ENCODE peak calls at places on chromosome 16, in four cellular contexts. One of them, this sample, is unnamed.
A peak's percentile ranks its signal among the peaks of the same experiment; 100 is the strongest.

GRCh38 chr16:31451681-31452351 is 7.5 kb upstream of the ARMC5 start:
- DNase-seq in Peyer's patch: peak; percentile 59
- DNase-seq in body of pancreas: peak; percentile 66
- DNase-seq in astrocyte: peak; percentile 59
- DNase-seq in this sample: peak; percentile 46

GRCh38 chr16:1727651-1728624 is 21.9 kb downstream of the MAPK8IP3 start:
- DNase-seq in body of pancreas: no peak
- DNase-seq in Peyer's patch: no peak
- DNase-seq in astrocyte: no peak
- DNase-seq in this sample: no peak

GRCh38 chr16:51540259-51540658 is 389.2 kb upstream of the SALL1 start:
- DNase-seq in astrocyte: peak; percentile 34
- DNase-seq in Peyer's patch: no peak
- DNase-seq in body of pancreas: no peak
- DNase-seq in this sample: no peak

GRCh38 chr16:68115851-68116250 is 30.7 kb downstream of the NFATC3 start:
- DNase-seq in astrocyte: no peak
- DNase-seq in Peyer's patch: no peak
- DNase-seq in body of pancreas: no peak
- DNase-seq in this sample: no peak

GRCh38 chr16:81237282-81237681 is 1.2 kb upstream of the BCO1 start:
- DNase-seq in Peyer's patch: peak; percentile 67
- DNase-seq in body of pancreas: peak; percentile 74
- DNase-seq in astrocyte: peak; percentile 83
- DNase-seq in this sample: no peak

GRCh38 chr16:2765462-2766404 is 11.3 kb downstream of the ELOB start:
- DNase-seq in astrocyte: no peak
- DNase-seq in Peyer's patch: peak; percentile 47
- DNase-seq in body of pancreas: no peak
- DNase-seq in this sample: no peak

GRCh38 chr16:11133344-11133921 is 122.6 kb downstream of the SOCS1 start:
- DNase-seq in body of pancreas: peak; percentile 85
- DNase-seq in Peyer's patch: peak; percentile 61
- DNase-seq in astrocyte: peak; percentile 97
- DNase-seq in this sample: no peak

GRCh38 chr16:3058173-3059030 is 7.0 kb upstream of the IL32 start:
- DNase-seq in astrocyte: no peak
- DNase-seq in body of pancreas: peak; percentile 67
- DNase-seq in Peyer's patch: peak; percentile 78
- DNase-seq in this sample: peak; percentile 81

GRCh38 chr16:64094170-64094960 is 1027.5 kb downstream of the CDH11 start:
- DNase-seq in body of pancreas: no peak
- DNase-seq in astrocyte: no peak
- DNase-seq in Peyer's patch: no peak
- DNase-seq in this sample: no peak

GRCh38 chr16:56457927-56458470 is 6.6 kb downstream of the OGFOD1 start:
- DNase-seq in body of pancreas: no peak
- DNase-seq in astrocyte: no peak
- DNase-seq in Peyer's patch: no peak
- DNase-seq in this sample: no peak

GRCh38 chr16:17166095-17166494 is 304.7 kb downstream of the XYLT1 start:
- DNase-seq in astrocyte: no peak
- DNase-seq in Peyer's patch: no peak
- DNase-seq in body of pancreas: no peak
- DNase-seq in this sample: no peak

GRCh38 chr16:2821483-2822157 is 4.6 kb downstream of the PRSS21 start:
- DNase-seq in astrocyte: no peak
- DNase-seq in Peyer's patch: no peak
- DNase-seq in body of pancreas: no peak
- DNase-seq in this sample: no peak

GRCh38 chr16:53029971-53030370 is 22.7 kb downstream of the CHD9NB start:
- DNase-seq in Peyer's patch: no peak
- DNase-seq in body of pancreas: no peak
- DNase-seq in astrocyte: no peak
- DNase-seq in this sample: no peak

GRCh38 chr16:78045865-78046581 is 23.7 kb downstream of the CLEC3A start:
- DNase-seq in Peyer's patch: peak; percentile 56
- DNase-seq in astrocyte: peak; percentile 51
- DNase-seq in body of pancreas: peak; percentile 65
- DNase-seq in this sample: no peak

GRCh38 chr16:52418206-52418605 is 128.7 kb downstream of the TOX3 start:
- DNase-seq in astrocyte: no peak
- DNase-seq in body of pancreas: no peak
- DNase-seq in Peyer's patch: no peak
- DNase-seq in this sample: no peak

GRCh38 chr16:60645541-60645940 is 1390.7 kb downstream of the CDH8 start:
- DNase-seq in astrocyte: no peak
- DNase-seq in body of pancreas: no peak
- DNase-seq in Peyer's patch: no peak
- DNase-seq in this sample: no peak

GRCh38 chr16:12677472-12677871 is 126.2 kb downstream of the CPPED1 start:
- DNase-seq in Peyer's patch: no peak
- DNase-seq in astrocyte: no peak
- DNase-seq in body of pancreas: no peak
- DNase-seq in this sample: peak; percentile 67

GRCh38 chr16:9706217-9706616 is 476.0 kb downstream of the GRIN2A start:
- DNase-seq in Peyer's patch: no peak
- DNase-seq in astrocyte: peak; percentile 87
- DNase-seq in body of pancreas: no peak
- DNase-seq in this sample: no peak

DNA sequence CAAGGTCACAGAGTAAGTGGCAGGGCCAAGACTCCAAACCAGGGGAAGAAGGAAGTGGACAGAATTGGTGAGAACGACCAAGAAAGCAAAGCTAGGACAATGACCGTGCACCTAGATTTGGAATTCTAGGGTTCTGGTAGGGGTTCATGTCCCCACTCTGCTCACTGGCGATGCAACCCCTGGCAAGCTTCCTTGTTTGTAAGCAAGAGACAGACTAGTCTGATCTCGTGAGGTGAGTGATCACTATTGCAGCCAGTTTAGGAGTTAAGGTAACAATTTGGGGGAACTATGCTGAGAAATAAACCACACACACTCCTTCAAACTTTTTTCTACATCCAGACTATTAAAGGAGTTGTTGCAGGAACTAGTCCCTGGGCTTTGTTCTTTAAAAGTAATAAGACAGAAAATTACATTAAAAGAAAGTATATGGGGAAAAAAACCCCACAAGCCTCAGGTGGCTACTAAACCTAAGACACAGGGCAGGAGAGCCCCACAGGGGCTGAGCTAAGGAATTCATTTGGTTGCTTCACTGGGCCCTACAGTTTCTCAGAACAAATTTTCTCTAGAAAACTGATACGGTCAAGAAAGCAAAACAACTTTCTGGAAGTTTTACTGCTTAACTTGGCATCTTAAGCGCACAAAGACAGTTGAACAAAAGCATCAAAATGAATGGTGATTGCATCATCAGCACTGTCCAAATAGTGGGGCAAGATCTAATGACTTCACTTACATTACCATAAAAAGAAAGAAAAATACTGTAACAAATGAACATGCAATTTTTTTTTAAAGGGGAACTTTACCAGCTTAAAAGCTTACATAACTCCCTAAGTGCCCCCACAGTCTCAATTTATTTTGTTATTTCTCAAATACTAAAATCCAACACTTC is 47.8 kb downstream of the XPO6 start:
- DNase-seq in body of pancreas: no peak
- DNase-seq in astrocyte: peak; percentile 81
- DNase-seq in Peyer's patch: no peak
- DNase-seq in this sample: no peak
- H3K27ac ChIP-seq in body of pancreas: no peak overlapping the region
- H3K27ac ChIP-seq in astrocyte: peak overlapping the region; percentile 27
- H3K27ac ChIP-seq in Peyer's patch: no peak overlapping the region
- H3K27ac ChIP-seq in this sample: no peak overlapping the region

DNA sequence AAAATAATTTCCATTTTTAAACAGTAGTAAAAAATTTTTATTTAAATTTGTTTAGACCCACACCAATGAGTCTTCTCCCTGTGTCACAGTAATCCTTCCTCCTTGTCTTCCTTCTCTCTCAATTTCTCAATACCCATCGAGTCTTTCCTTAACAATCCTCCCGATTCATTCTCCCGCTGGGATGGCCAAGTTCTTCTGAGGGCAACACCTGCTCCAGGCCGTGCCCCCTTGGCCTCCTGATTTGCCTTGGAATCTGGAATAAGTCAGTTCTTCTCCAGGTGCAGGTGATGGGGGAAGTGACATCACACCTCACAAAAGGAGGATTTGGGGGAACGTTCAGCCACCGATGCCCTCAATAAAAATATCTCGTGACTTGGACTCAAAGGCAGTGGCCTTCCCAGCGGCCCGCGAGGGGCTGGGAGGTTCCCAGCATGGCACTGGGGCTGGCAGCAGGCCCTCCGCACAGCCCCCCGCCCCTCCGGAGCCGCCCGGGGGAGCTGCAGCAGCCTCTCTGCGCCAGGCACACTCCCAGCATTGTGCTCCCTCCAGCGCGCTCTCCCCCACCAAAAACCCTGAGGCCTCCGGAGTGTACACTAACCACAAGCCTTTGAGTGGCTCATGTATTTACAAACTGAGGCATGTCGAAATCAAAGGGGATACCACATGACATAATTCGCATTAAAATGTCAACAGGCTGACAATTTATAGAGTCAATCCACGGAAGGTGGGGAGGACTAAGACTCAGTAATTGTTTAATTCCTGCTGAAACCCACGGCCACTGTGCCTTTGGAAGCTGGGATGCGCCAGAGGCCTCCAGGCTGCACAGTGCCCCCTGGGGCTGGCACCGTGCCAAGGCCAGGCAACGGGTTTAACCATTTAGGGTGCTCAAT is 120.5 kb downstream of the ZFHX3 start:
- DNase-seq in astrocyte: peak; percentile 88
- DNase-seq in Peyer's patch: no peak
- DNase-seq in body of pancreas: peak; percentile 56
- DNase-seq in this sample: no peak
- H3K27ac ChIP-seq in astrocyte: no peak overlapping the region
- H3K27ac ChIP-seq in Peyer's patch: no peak overlapping the region
- H3K27ac ChIP-seq in body of pancreas: peak overlapping the region; percentile 67
- H3K27ac ChIP-seq in this sample: no peak overlapping the region

DNA sequence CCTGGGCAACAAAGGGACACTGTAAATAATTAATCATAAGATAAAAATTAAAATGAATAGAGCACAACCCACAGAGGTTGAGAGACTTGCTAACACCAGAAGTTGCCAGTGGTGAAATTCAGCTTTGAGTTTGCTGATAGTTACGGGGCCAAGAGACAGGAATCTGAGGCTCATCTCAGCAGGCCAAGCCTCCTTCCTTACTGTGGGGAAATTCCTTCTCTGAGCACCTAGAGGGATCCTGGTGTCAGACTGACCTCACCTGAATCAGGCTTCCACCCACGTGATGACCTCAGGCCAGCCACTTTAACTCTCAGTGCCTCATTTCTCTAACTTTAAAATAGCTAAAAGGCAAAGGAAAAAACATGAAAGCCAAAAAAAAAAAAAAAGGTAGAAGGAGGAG is 4.7 kb downstream of the ABAT start:
- DNase-seq in astrocyte: no peak
- DNase-seq in Peyer's patch: no peak
- DNase-seq in body of pancreas: peak; percentile 36
- DNase-seq in this sample: no peak
- H3K27ac ChIP-seq in astrocyte: no peak overlapping the region
- H3K27ac ChIP-seq in Peyer's patch: no peak overlapping the region
- H3K27ac ChIP-seq in body of pancreas: peak overlapping the region; percentile 70
- H3K27ac ChIP-seq in this sample: no peak overlapping the region

DNA sequence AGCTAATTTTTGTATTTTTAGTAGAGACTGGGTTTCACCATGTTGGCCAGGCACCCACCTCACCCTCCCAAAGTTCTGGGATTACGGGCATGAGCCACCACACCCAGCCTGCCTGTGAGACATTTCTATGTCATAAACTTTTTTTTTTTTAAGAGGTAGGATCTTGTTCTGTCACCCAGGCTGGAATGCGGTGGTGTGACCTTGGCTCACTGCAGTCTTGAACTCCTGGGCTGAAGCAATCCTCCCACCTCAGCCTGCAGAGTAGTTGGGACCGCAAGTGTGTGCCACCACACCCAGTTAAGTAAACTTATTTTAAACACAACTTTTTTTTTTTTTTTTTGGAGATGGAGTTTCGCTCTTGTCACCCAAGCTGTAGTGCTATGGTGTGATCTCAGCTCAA is 47.2 kb downstream of the SCNN1G start:
- DNase-seq in body of pancreas: no peak
- DNase-seq in astrocyte: no peak
- DNase-seq in Peyer's patch: no peak
- DNase-seq in this sample: no peak
- H3K27ac ChIP-seq in body of pancreas: no peak overlapping the region
- H3K27ac ChIP-seq in astrocyte: no peak overlapping the region
- H3K27ac ChIP-seq in Peyer's patch: no peak overlapping the region
- H3K27ac ChIP-seq in this sample: no peak overlapping the region

DNA sequence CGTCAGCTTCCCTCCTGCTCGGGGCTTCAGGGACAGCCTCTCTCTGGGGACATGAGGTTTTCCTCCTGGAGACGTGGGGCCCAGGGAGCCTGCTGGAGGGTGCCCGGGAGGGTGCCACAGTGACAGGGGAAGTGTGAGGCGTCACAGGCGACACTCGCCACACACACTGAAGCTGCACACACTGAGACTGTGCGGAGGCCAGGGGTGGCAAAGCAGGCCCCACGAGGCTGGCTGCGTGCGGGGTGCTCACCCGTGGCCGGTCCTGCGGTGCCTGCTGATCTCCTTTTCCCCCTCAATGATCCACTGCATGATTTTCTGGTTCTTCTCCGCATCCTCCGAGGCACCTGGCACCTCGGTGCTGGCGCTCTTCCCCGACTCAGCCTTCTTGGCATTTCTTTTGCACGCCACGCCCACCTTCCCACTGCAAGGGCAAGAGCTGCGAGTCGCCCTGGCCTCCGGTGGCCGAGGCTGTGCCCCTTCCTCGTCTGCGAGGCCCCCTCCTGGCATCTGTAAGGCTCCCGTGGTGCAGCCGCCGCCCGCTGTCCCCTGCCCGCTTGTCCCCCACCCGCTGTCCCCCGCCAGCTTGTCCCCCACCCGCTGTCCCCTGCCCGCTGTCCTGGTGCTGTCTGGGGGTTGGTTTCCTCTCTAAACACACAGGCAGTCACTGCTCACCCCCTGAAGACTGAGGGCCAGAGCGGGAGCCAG is 14.0 kb downstream of the PDIA2 start:
- DNase-seq in astrocyte: no peak
- DNase-seq in body of pancreas: no peak
- DNase-seq in Peyer's patch: no peak
- DNase-seq in this sample: no peak
- H3K27ac ChIP-seq in astrocyte: no peak overlapping the region
- H3K27ac ChIP-seq in body of pancreas: no peak overlapping the region
- H3K27ac ChIP-seq in Peyer's patch: no peak overlapping the region
- H3K27ac ChIP-seq in this sample: no peak overlapping the region

GRCh38 chr16:85568519-85568918 is 44.6 kb upstream of the GSE1 start:
- DNase-seq in astrocyte: no peak
- DNase-seq in Peyer's patch: peak; percentile 83
- DNase-seq in body of pancreas: peak; percentile 59
- DNase-seq in this sample: no peak
- H3K27ac ChIP-seq in astrocyte: no peak overlapping the region
- H3K27ac ChIP-seq in Peyer's patch: peak overlapping the region; percentile 86
- H3K27ac ChIP-seq in body of pancreas: no peak overlapping the region
- H3K27ac ChIP-seq in this sample: no peak overlapping the region

GRCh38 chr16:4098496-4098895 is 17.7 kb downstream of the ADCY9 start:
- DNase-seq in body of pancreas: no peak
- DNase-seq in astrocyte: no peak
- DNase-seq in Peyer's patch: no peak
- DNase-seq in this sample: no peak
- H3K27ac ChIP-seq in body of pancreas: no peak overlapping the region
- H3K27ac ChIP-seq in astrocyte: no peak overlapping the region
- H3K27ac ChIP-seq in Peyer's patch: no peak overlapping the region
- H3K27ac ChIP-seq in this sample: no peak overlapping the region